ENCODE peak calls at places on chromosomes 13 and 19, in ten cellular contexts. One of them, this sample, is unnamed.

GRCh38 chr19:1073956-1074511 is 7.1 kb downstream of the ARHGAP45 start:
- DNase-seq in endodermal cell: no peak
- DNase-seq in A549: no peak
- DNase-seq in fibroblast of mammary gland: no peak
- DNase-seq in esophagus squamous epithelium: no peak
- DNase-seq in GM10248: no peak
- DNase-seq in AG10803: no peak
- DNase-seq in left ventricle myocardium inferior: no peak
- DNase-seq in heart left ventricle: no peak
- DNase-seq in GM06990: no peak
- DNase-seq in this sample: no peak

GRCh38 chr19:14114854-14115253 is 2.7 kb downstream of the PRKACA start:
- DNase-seq in fibroblast of mammary gland: peak; percentile 25
- DNase-seq in GM10248: peak; percentile 58
- DNase-seq in GM06990: peak; percentile 40
- DNase-seq in left ventricle myocardium inferior: peak; percentile 67
- DNase-seq in endodermal cell: peak; percentile 83
- DNase-seq in A549: peak; percentile 60
- DNase-seq in esophagus squamous epithelium: no peak
- DNase-seq in AG10803: no peak
- DNase-seq in heart left ventricle: peak; percentile 81
- DNase-seq in this sample: no peak

GRCh38 chr13:85798999-85799646 is at the start of gene SLITRK6:
- DNase-seq in heart left ventricle: no peak
- DNase-seq in fibroblast of mammary gland: peak; percentile 48
- DNase-seq in endodermal cell: peak; percentile 70
- DNase-seq in GM10248: no peak
- DNase-seq in esophagus squamous epithelium: no peak
- DNase-seq in GM06990: no peak
- DNase-seq in A549: peak; percentile 81
- DNase-seq in AG10803: no peak
- DNase-seq in left ventricle myocardium inferior: no peak
- DNase-seq in this sample: peak; percentile 64

GRCh38 chr13:60169239-60170031 is 5.7 kb upstream of the DIAPH3 start:
- DNase-seq in GM10248: no peak
- DNase-seq in endodermal cell: no peak
- DNase-seq in heart left ventricle: no peak
- DNase-seq in GM06990: no peak
- DNase-seq in left ventricle myocardium inferior: no peak
- DNase-seq in A549: no peak
- DNase-seq in esophagus squamous epithelium: no peak
- DNase-seq in fibroblast of mammary gland: no peak
- DNase-seq in AG10803: no peak
- DNase-seq in this sample: no peak

GRCh38 chr13:32011971-32012370 is 19.6 kb upstream of the FRY start:
- DNase-seq in GM06990: no peak
- DNase-seq in endodermal cell: no peak
- DNase-seq in left ventricle myocardium inferior: no peak
- DNase-seq in fibroblast of mammary gland: no peak
- DNase-seq in A549: no peak
- DNase-seq in heart left ventricle: no peak
- DNase-seq in AG10803: no peak
- DNase-seq in GM10248: no peak
- DNase-seq in esophagus squamous epithelium: no peak
- DNase-seq in this sample: no peak

GRCh38 chr19:14434543-14435319 is 1.6 kb downstream of the PKN1 start:
- DNase-seq in endodermal cell: no peak
- DNase-seq in fibroblast of mammary gland: peak; percentile 86
- DNase-seq in heart left ventricle: peak; percentile 77
- DNase-seq in esophagus squamous epithelium: no peak
- DNase-seq in A549: peak; percentile 73
- DNase-seq in left ventricle myocardium inferior: peak; percentile 68
- DNase-seq in AG10803: peak; percentile 77
- DNase-seq in GM06990: no peak
- DNase-seq in GM10248: no peak
- DNase-seq in this sample: peak; percentile 54

GRCh38 chr19:17681505-17682125 is 6.5 kb downstream of the UNC13A start:
- DNase-seq in GM10248: peak; percentile 64
- DNase-seq in A549: no peak
- DNase-seq in GM06990: peak; percentile 30
- DNase-seq in endodermal cell: peak; percentile 89
- DNase-seq in AG10803: peak; percentile 25
- DNase-seq in fibroblast of mammary gland: peak; percentile 63
- DNase-seq in esophagus squamous epithelium: no peak
- DNase-seq in heart left ventricle: peak; percentile 38
- DNase-seq in left ventricle myocardium inferior: peak; percentile 31
- DNase-seq in this sample: peak; percentile 44

GRCh38 chr13:79810671-79811070 is 329.7 kb downstream of the NDFIP2 start:
- DNase-seq in left ventricle myocardium inferior: no peak
- DNase-seq in GM10248: no peak
- DNase-seq in endodermal cell: no peak
- DNase-seq in fibroblast of mammary gland: no peak
- DNase-seq in A549: peak; percentile 27
- DNase-seq in AG10803: peak; percentile 71
- DNase-seq in esophagus squamous epithelium: no peak
- DNase-seq in GM06990: no peak
- DNase-seq in heart left ventricle: no peak
- DNase-seq in this sample: peak; percentile 60

GRCh38 chr13:52070929-52071523 is 46.5 kb downstream of the UTP14C start:
- DNase-seq in heart left ventricle: no peak
- DNase-seq in endodermal cell: no peak
- DNase-seq in A549: no peak
- DNase-seq in GM06990: no peak
- DNase-seq in esophagus squamous epithelium: no peak
- DNase-seq in AG10803: peak; percentile 43
- DNase-seq in fibroblast of mammary gland: peak; percentile 45
- DNase-seq in left ventricle myocardium inferior: no peak
- DNase-seq in GM10248: no peak
- DNase-seq in this sample: peak; percentile 42

GRCh38 chr13:94761407-94761806 is 49.1 kb upstream of the SOX21 start:
- DNase-seq in GM06990: no peak
- DNase-seq in heart left ventricle: no peak
- DNase-seq in esophagus squamous epithelium: no peak
- DNase-seq in left ventricle myocardium inferior: no peak
- DNase-seq in GM10248: no peak
- DNase-seq in endodermal cell: no peak
- DNase-seq in A549: no peak
- DNase-seq in AG10803: no peak
- DNase-seq in fibroblast of mammary gland: no peak
- DNase-seq in this sample: no peak

GRCh38 chr13:75299913-75300862 is 181.8 kb downstream of the TBC1D4 start:
- DNase-seq in AG10803: peak; percentile 50
- DNase-seq in fibroblast of mammary gland: peak; percentile 73
- DNase-seq in endodermal cell: no peak
- DNase-seq in A549: no peak
- DNase-seq in GM06990: no peak
- DNase-seq in GM10248: no peak
- DNase-seq in heart left ventricle: no peak
- DNase-seq in esophagus squamous epithelium: no peak
- DNase-seq in left ventricle myocardium inferior: no peak
- DNase-seq in this sample: peak; percentile 55

GRCh38 chr13:77737583-77738200 is 40.2 kb downstream of the SLAIN1 start:
- DNase-seq in GM10248: no peak
- DNase-seq in esophagus squamous epithelium: no peak
- DNase-seq in GM06990: no peak
- DNase-seq in AG10803: no peak
- DNase-seq in left ventricle myocardium inferior: no peak
- DNase-seq in fibroblast of mammary gland: no peak
- DNase-seq in endodermal cell: no peak
- DNase-seq in A549: no peak
- DNase-seq in heart left ventricle: no peak
- DNase-seq in this sample: no peak

GRCh38 chr13:26679945-26680516 is 80.6 kb downstream of the GPR12 start:
- DNase-seq in fibroblast of mammary gland: peak; percentile 11
- DNase-seq in heart left ventricle: no peak
- DNase-seq in GM06990: no peak
- DNase-seq in GM10248: no peak
- DNase-seq in left ventricle myocardium inferior: no peak
- DNase-seq in A549: no peak
- DNase-seq in AG10803: no peak
- DNase-seq in endodermal cell: peak; percentile 62
- DNase-seq in esophagus squamous epithelium: no peak
- DNase-seq in this sample: no peak

GRCh38 chr19:12580180-12580694 is 29.0 kb upstream of the ZNF564 start:
- DNase-seq in esophagus squamous epithelium: no peak
- DNase-seq in GM06990: no peak
- DNase-seq in heart left ventricle: no peak
- DNase-seq in GM10248: no peak
- DNase-seq in fibroblast of mammary gland: peak; percentile 41
- DNase-seq in left ventricle myocardium inferior: no peak
- DNase-seq in A549: no peak
- DNase-seq in endodermal cell: no peak
- DNase-seq in AG10803: peak; percentile 74
- DNase-seq in this sample: peak; percentile 50
- TF ChIP-seq CTCF in esophagus squamous epithelium: no peak
- TF ChIP-seq CTCF in GM06990: no peak
- TF ChIP-seq CTCF in heart left ventricle: no peak
- TF ChIP-seq CTCF in GM10248: no peak
- TF ChIP-seq CTCF in fibroblast of mammary gland: no peak
- TF ChIP-seq CTCF in left ventricle myocardium inferior: no peak
- TF ChIP-seq CTCF in A549: no peak
- TF ChIP-seq CTCF in endodermal cell: no peak
- TF ChIP-seq CTCF in AG10803: no peak
- TF ChIP-seq CTCF in this sample: no peak

GRCh38 chr13:48074006-48074405 is 20.9 kb downstream of the MED4 start:
- DNase-seq in fibroblast of mammary gland: no peak
- DNase-seq in left ventricle myocardium inferior: no peak
- DNase-seq in GM06990: no peak
- DNase-seq in endodermal cell: no peak
- DNase-seq in GM10248: no peak
- DNase-seq in AG10803: no peak
- DNase-seq in esophagus squamous epithelium: no peak
- DNase-seq in heart left ventricle: no peak
- DNase-seq in A549: no peak
- DNase-seq in this sample: no peak

GRCh38 chr13:48072304-48072703 is 22.6 kb downstream of the MED4 start:
- DNase-seq in A549: no peak
- DNase-seq in endodermal cell: no peak
- DNase-seq in GM10248: no peak
- DNase-seq in AG10803: no peak
- DNase-seq in fibroblast of mammary gland: peak; percentile 28
- DNase-seq in esophagus squamous epithelium: no peak
- DNase-seq in left ventricle myocardium inferior: no peak
- DNase-seq in GM06990: no peak
- DNase-seq in heart left ventricle: no peak
- DNase-seq in this sample: no peak

GRCh38 chr13:48072787-48073186 is 22.1 kb downstream of the MED4 start:
- DNase-seq in heart left ventricle: no peak
- DNase-seq in GM10248: no peak
- DNase-seq in GM06990: no peak
- DNase-seq in esophagus squamous epithelium: no peak
- DNase-seq in AG10803: no peak
- DNase-seq in A549: no peak
- DNase-seq in left ventricle myocardium inferior: no peak
- DNase-seq in endodermal cell: no peak
- DNase-seq in fibroblast of mammary gland: no peak
- DNase-seq in this sample: no peak

GRCh38 chr13:48081739-48082138 is 13.2 kb downstream of the MED4 start:
- DNase-seq in left ventricle myocardium inferior: no peak
- DNase-seq in GM06990: no peak
- DNase-seq in A549: no peak
- DNase-seq in heart left ventricle: no peak
- DNase-seq in esophagus squamous epithelium: no peak
- DNase-seq in GM10248: no peak
- DNase-seq in fibroblast of mammary gland: no peak
- DNase-seq in endodermal cell: no peak
- DNase-seq in AG10803: no peak
- DNase-seq in this sample: no peak

DNA sequence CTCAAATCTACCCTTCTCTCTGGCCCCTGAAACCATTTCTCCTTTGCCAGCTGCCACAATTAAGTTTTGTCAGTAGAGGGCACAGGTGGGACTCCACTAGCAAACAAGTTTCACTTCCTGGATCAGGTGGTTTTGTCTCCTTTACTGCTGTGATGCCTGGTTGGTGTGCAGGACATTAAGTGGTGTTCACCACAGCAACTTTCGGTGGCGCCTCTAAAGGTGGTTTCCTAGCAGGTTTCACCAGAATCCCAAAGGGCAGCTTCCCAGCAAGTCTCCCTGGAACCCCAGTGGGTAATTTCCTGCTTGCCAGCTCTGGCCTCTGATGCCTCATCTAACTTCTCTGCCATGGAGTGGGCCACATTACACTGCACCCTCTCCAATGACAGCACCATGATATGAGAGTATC is 16.6 kb downstream of the MED4 start:
- DNase-seq in fibroblast of mammary gland: no peak
- DNase-seq in esophagus squamous epithelium: no peak
- DNase-seq in A549: peak; percentile 21
- DNase-seq in GM06990: peak; percentile 44
- DNase-seq in heart left ventricle: no peak
- DNase-seq in GM10248: peak; percentile 48
- DNase-seq in left ventricle myocardium inferior: no peak
- DNase-seq in AG10803: no peak
- DNase-seq in endodermal cell: peak; percentile 51
- DNase-seq in this sample: no peak
- TF ChIP-seq CTCF in fibroblast of mammary gland: peak; percentile 7
- TF ChIP-seq CTCF in esophagus squamous epithelium: no peak
- TF ChIP-seq CTCF in A549: no peak
- TF ChIP-seq CTCF in GM06990: peak; percentile 62
- TF ChIP-seq CTCF in heart left ventricle: no peak
- TF ChIP-seq CTCF in GM10248: peak; percentile 20
- TF ChIP-seq CTCF in left ventricle myocardium inferior: peak; percentile 18
- TF ChIP-seq CTCF in AG10803: no peak
- TF ChIP-seq CTCF in endodermal cell: peak; percentile 56
- TF ChIP-seq CTCF in this sample: no peak

DNA sequence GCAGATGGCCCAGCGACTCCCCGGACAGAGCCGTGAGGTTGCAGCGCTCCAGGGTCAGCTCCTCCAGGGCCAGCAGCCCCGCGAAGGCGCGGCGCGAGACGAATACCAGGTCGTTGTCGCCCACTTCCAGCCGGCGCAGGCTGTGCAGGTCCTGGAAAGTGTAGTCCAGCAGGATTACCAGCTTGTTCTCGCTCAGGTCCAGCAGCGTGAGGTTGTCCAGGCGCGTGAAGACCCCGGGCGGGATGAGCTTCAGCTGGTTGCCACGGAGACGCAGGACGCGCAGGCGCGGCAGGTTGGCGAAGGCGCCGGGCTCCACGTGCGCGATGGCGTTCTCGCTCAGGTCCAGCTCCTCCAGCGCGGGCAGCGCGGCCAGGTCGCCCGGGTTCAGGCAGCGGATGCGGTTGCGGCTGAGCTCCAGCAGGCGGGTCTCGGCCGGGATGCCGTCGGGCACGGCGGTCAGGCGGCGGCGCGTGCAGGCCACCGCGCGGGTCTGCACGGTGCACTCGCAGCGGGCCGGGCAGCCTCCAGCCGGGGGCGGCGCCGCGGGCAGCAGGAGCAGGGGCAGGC is 9.3 kb upstream of the PEAK3 start:
- DNase-seq in AG10803: no peak
- DNase-seq in A549: no peak
- DNase-seq in esophagus squamous epithelium: no peak
- DNase-seq in endodermal cell: peak; percentile 90
- DNase-seq in left ventricle myocardium inferior: no peak
- DNase-seq in heart left ventricle: no peak
- DNase-seq in fibroblast of mammary gland: no peak
- DNase-seq in GM06990: no peak
- DNase-seq in GM10248: no peak
- DNase-seq in this sample: no peak
- TF ChIP-seq CTCF in AG10803: no peak
- TF ChIP-seq CTCF in A549: no peak
- TF ChIP-seq CTCF in esophagus squamous epithelium: no peak
- TF ChIP-seq CTCF in endodermal cell: peak; percentile 60
- TF ChIP-seq CTCF in left ventricle myocardium inferior: no peak
- TF ChIP-seq CTCF in heart left ventricle: no peak
- TF ChIP-seq CTCF in fibroblast of mammary gland: no peak
- TF ChIP-seq CTCF in GM06990: no peak
- TF ChIP-seq CTCF in GM10248: no peak
- TF ChIP-seq CTCF in this sample: no peak

GRCh38 chr13:81929988-81930387 is 1589.1 kb upstream of the SPRY2 start:
- DNase-seq in left ventricle myocardium inferior: no peak
- DNase-seq in heart left ventricle: no peak
- DNase-seq in GM10248: no peak
- DNase-seq in GM06990: no peak
- DNase-seq in esophagus squamous epithelium: no peak
- DNase-seq in A549: peak; percentile 29
- DNase-seq in endodermal cell: peak; percentile 46
- DNase-seq in fibroblast of mammary gland: peak; percentile 8
- DNase-seq in AG10803: no peak
- DNase-seq in this sample: peak; percentile 19
- TF ChIP-seq CTCF in left ventricle myocardium inferior: peak; percentile 15
- TF ChIP-seq CTCF in heart left ventricle: no peak
- TF ChIP-seq CTCF in GM10248: no peak
- TF ChIP-seq CTCF in GM06990: no peak
- TF ChIP-seq CTCF in esophagus squamous epithelium: no peak
- TF ChIP-seq CTCF in A549: no peak
- TF ChIP-seq CTCF in endodermal cell: peak; percentile 82
- TF ChIP-seq CTCF in fibroblast of mammary gland: no peak
- TF ChIP-seq CTCF in AG10803: no peak
- TF ChIP-seq CTCF in this sample: peak; percentile 65

This sample was measured in HFFc6.